ENCODE peak calls at places on chromosome 17, in four cellular contexts. O is effector memory CD4-positive, alpha-beta T cell; K is heart right ventricle; B is ELR. J is an unnamed sample.

GRCh38 chr17:4739122-4740024 is at the start of the genes CXCL16 and ZMYND15:
- DNase-seq in O (peak; percentile 54), K (peak; percentile 52), B (peak; percentile 49), J (peak; percentile 66)

GRCh38 chr17:42340691-42341127 is 47.5 kb downstream of the STAT3 start:
- DNase-seq in O (peak; percentile 2), K (no peak), B (peak; percentile 27), J (no peak)

GRCh38 chr17:31004160-31004559 is 33.3 kb downstream of the RNF135 start:
- DNase-seq in O (no peak), K (no peak), B (no peak), J (no peak)

GRCh38 chr17:50887705-50888245 is 21.6 kb upstream of the TOB1 start:
- DNase-seq in O (no peak), K (no peak), B (no peak), J (no peak)

GRCh38 chr17:13074026-13074425 is 56.2 kb upstream of the ELAC2 start:
- DNase-seq in O (no peak), K (no peak), B (peak; percentile 25), J (no peak)

GRCh38 chr17:66487933-66488572 is 185.6 kb downstream of the PRKCA start:
- DNase-seq in O (no peak), K (no peak), B (no peak), J (no peak)

GRCh38 chr17:36888236-36888957 is 48.9 kb upstream of the LHX1 start:
- DNase-seq in O (no peak), K (no peak), B (no peak), J (peak; percentile 55)

GRCh38 chr17:13765701-13766100 is 164.0 kb upstream of the HS3ST3A1 start:
- DNase-seq in O (no peak), K (no peak), B (no peak), J (no peak)

GRCh38 chr17:64129765-64130558 is at the start of gene ERN1:
- DNase-seq in O (peak; percentile 85), K (peak; percentile 92), B (peak; percentile 96), J (peak; percentile 100)

GRCh38 chr17:59361916-59362810 is 30.7 kb downstream of the YPEL2 start:
- DNase-seq in O (peak; percentile 15), K (no peak), B (peak; percentile 86), J (no peak)

GRCh38 chr17:81712468-81713003 is 452 bp downstream of the SLC25A10 start:
- DNase-seq in O (no peak), K (no peak), B (peak; percentile 61), J (peak; percentile 90)

GRCh38 chr17:16428098-16428882 is 12.9 kb downstream of the TRPV2 start:
- DNase-seq in O (no peak), K (no peak), B (peak; percentile 62), J (peak; percentile 82)

GRCh38 chr17:2860045-2860444 is 63.8 kb downstream of the RAP1GAP2 start:
- DNase-seq in O (no peak), K (no peak), B (no peak), J (no peak)

GRCh38 chr17:80971704-80972304 is 19.8 kb upstream of the CHMP6 start:
- DNase-seq in O (no peak), K (no peak), B (no peak), J (no peak)

GRCh38 chr17:62687997-62688396 is 60.5 kb downstream of the MRC2 start:
- DNase-seq in O (no peak), K (no peak), B (no peak), J (no peak)

GRCh38 chr17:39609416-39610025 is 1.8 kb upstream of the NEUROD2 start:
- DNase-seq in O (no peak), K (no peak), B (no peak), J (no peak)

GRCh38 chr17:32684087-32684828 is 192.7 kb downstream of the MYO1D start:
- DNase-seq in O (no peak), K (no peak), B (no peak), J (no peak)

GRCh38 chr17:21072623-21073278 is 29.9 kb upstream of the USP22 start:
- DNase-seq in O (no peak), K (no peak), B (no peak), J (peak; percentile 86)

GRCh38 chr17:45577571-45578279 is 87.2 kb upstream of the PLEKHM1 start:
- DNase-seq in O (no peak), K (no peak), B (no peak), J (no peak)

GRCh38 chr17:30788918-30789317 is 35.6 kb downstream of the CRLF3 start:
- DNase-seq in O (no peak), K (no peak), B (no peak), J (no peak)

GRCh38 chr17:41975099-41976083 is 8.8 kb downstream of the CNP start:
- DNase-seq in O (no peak), K (no peak), B (no peak), J (no peak)

GRCh38 chr17:77959926-77960521 is 1.5 kb downstream of the TNRC6C start:
- DNase-seq in O (peak; percentile 14), K (peak; percentile 15), B (peak; percentile 24), J (no peak)

GRCh38 chr17:82449136-82449882 is 1.2 kb downstream of the CYBC1 start:
- DNase-seq in O (peak; percentile 75), K (peak; percentile 54), B (no peak), J (peak; percentile 47)

GRCh38 chr17:80793421-80793820 is 198.2 kb upstream of the CHMP6 start:
- DNase-seq in O (no peak), K (no peak), B (no peak), J (no peak)

GRCh38 chr17:6496636-6497441 is 52.6 kb downstream of the PIMREG start:
- DNase-seq in O (no peak), K (no peak), B (no peak), J (no peak)

GRCh38 chr17:56230660-56231059 is 77.4 kb downstream of the ANKFN1 start:
- DNase-seq in O (no peak), K (no peak), B (no peak), J (no peak)

GRCh38 chr17:4667166-4667565 is 25.7 kb upstream of the ALOX15 start:
- DNase-seq in O (no peak), K (no peak), B (no peak), J (no peak)